ENCODE peak calls at places on chromosomes 3 and 15, in six cellular contexts. One of them, this sample, is unnamed.
A peak's percentile ranks its signal among the peaks of the same experiment; 100 is the strongest.

GRCh38 chr15:85403745-85404144 is 23.3 kb downstream of the AKAP13 start:
- DNase-seq in H9: no peak
- DNase-seq in mesendoderm: peak; percentile 85
- DNase-seq in IMR-90: peak; percentile 59
- DNase-seq in trophoblast cell: peak; percentile 83
- DNase-seq in H1: no peak
- DNase-seq in this sample: no peak

GRCh38 chr15:76470691-76471090 is 134.1 kb downstream of the ISL2 start:
- DNase-seq in H9: no peak
- DNase-seq in mesendoderm: no peak
- DNase-seq in IMR-90: peak; percentile 67
- DNase-seq in trophoblast cell: no peak
- DNase-seq in H1: no peak
- DNase-seq in this sample: no peak

GRCh38 chr3:86973440-86973839 is 17.5 kb downstream of the VGLL3 start:
- DNase-seq in H9: no peak
- DNase-seq in mesendoderm: peak; percentile 27
- DNase-seq in IMR-90: peak; percentile 94
- DNase-seq in trophoblast cell: peak; percentile 87
- DNase-seq in H1: no peak
- DNase-seq in this sample: no peak

GRCh38 chr3:22887664-22888291 is 315.3 kb upstream of the UBE2E2 start:
- DNase-seq in H9: no peak
- DNase-seq in mesendoderm: peak; percentile 56
- DNase-seq in IMR-90: peak; percentile 21
- DNase-seq in trophoblast cell: peak; percentile 6
- DNase-seq in H1: no peak
- DNase-seq in this sample: no peak

GRCh38 chr15:89824607-89824867 is 9.9 kb upstream of the ANPEP start:
- DNase-seq in H9: peak; percentile 40
- DNase-seq in mesendoderm: no peak
- DNase-seq in IMR-90: no peak
- DNase-seq in trophoblast cell: no peak
- DNase-seq in H1: no peak
- DNase-seq in this sample: no peak

GRCh38 chr15:29700296-29700695 is 122.0 kb downstream of the TJP1 start:
- DNase-seq in H9: no peak
- DNase-seq in mesendoderm: no peak
- DNase-seq in IMR-90: no peak
- DNase-seq in trophoblast cell: no peak
- DNase-seq in H1: no peak
- DNase-seq in this sample: no peak

GRCh38 chr3:43025423-43025822 is 46.3 kb downstream of the GASK1A start:
- DNase-seq in H9: no peak
- DNase-seq in mesendoderm: peak; percentile 66
- DNase-seq in IMR-90: no peak
- DNase-seq in trophoblast cell: no peak
- DNase-seq in H1: no peak
- DNase-seq in this sample: peak; percentile 29

GRCh38 chr3:187726564-187726963 is 18.7 kb downstream of the BCL6 start:
- DNase-seq in H9: no peak
- DNase-seq in mesendoderm: no peak
- DNase-seq in IMR-90: no peak
- DNase-seq in trophoblast cell: no peak
- DNase-seq in H1: no peak
- DNase-seq in this sample: no peak

GRCh38 chr3:31196881-31197364 is 302.5 kb upstream of the GADL1 start:
- DNase-seq in H9: peak; percentile 27
- DNase-seq in mesendoderm: peak; percentile 14
- DNase-seq in IMR-90: peak; percentile 18
- DNase-seq in trophoblast cell: peak; percentile 36
- DNase-seq in H1: no peak
- DNase-seq in this sample: no peak

GRCh38 chr3:111210866-111211564 is 139.4 kb downstream of the NECTIN3 start:
- DNase-seq in H9: peak; percentile 33
- DNase-seq in mesendoderm: peak; percentile 83
- DNase-seq in IMR-90: peak; percentile 13
- DNase-seq in trophoblast cell: no peak
- DNase-seq in H1: no peak
- DNase-seq in this sample: no peak

GRCh38 chr3:108406661-108407206 is 103.7 kb downstream of the MYH15 start:
- DNase-seq in H9: no peak
- DNase-seq in mesendoderm: peak; percentile 62
- DNase-seq in IMR-90: peak; percentile 56
- DNase-seq in trophoblast cell: peak; percentile 10
- DNase-seq in H1: no peak
- DNase-seq in this sample: peak; percentile 14

GRCh38 chr3:39317571-39318169 is 11.8 kb upstream of the CCR8 start:
- DNase-seq in H9: no peak
- DNase-seq in mesendoderm: peak; percentile 1
- DNase-seq in IMR-90: no peak
- DNase-seq in trophoblast cell: peak; percentile 83
- DNase-seq in H1: no peak
- DNase-seq in this sample: no peak

GRCh38 chr3:49718419-49719213 is 868 bp downstream of the AMIGO3 start:
- DNase-seq in H9: peak; percentile 71
- DNase-seq in mesendoderm: no peak
- DNase-seq in IMR-90: no peak
- DNase-seq in trophoblast cell: peak; percentile 42
- DNase-seq in H1: peak; percentile 75
- DNase-seq in this sample: no peak

GRCh38 chr3:151443583-151443982 is 17.3 kb downstream of the IGSF10 start:
- DNase-seq in H9: no peak
- DNase-seq in mesendoderm: peak; percentile 39
- DNase-seq in IMR-90: no peak
- DNase-seq in trophoblast cell: no peak
- DNase-seq in H1: peak; percentile 64
- DNase-seq in this sample: peak; percentile 29

GRCh38 chr3:185423178-185423577 is 60.2 kb downstream of the MAP3K13 start:
- DNase-seq in H9: no peak
- DNase-seq in mesendoderm: peak; percentile 18
- DNase-seq in IMR-90: peak; percentile 35
- DNase-seq in trophoblast cell: peak; percentile 14
- DNase-seq in H1: no peak
- DNase-seq in this sample: no peak

GRCh38 chr3:148727242-148727641 is 29.5 kb downstream of the AGTR1 start:
- DNase-seq in H9: peak; percentile 68
- DNase-seq in mesendoderm: peak; percentile 76
- DNase-seq in IMR-90: no peak
- DNase-seq in trophoblast cell: peak; percentile 10
- DNase-seq in H1: peak; percentile 53
- DNase-seq in this sample: peak; percentile 31

GRCh38 chr3:13495351-13495813 is 15.3 kb downstream of the HDAC11 start:
- DNase-seq in H9: no peak
- DNase-seq in mesendoderm: no peak
- DNase-seq in IMR-90: no peak
- DNase-seq in trophoblast cell: no peak
- DNase-seq in H1: no peak
- DNase-seq in this sample: no peak

GRCh38 chr15:55863911-55864310 is 121.0 kb upstream of the PRTG start:
- DNase-seq in H9: no peak
- DNase-seq in mesendoderm: no peak
- DNase-seq in IMR-90: no peak
- DNase-seq in trophoblast cell: no peak
- DNase-seq in H1: no peak
- DNase-seq in this sample: no peak

GRCh38 chr15:65336767-65337435 is 32.4 kb downstream of the RNU5B-1 start:
- DNase-seq in H9: no peak
- DNase-seq in mesendoderm: no peak
- DNase-seq in IMR-90: no peak
- DNase-seq in trophoblast cell: no peak
- DNase-seq in H1: no peak
- DNase-seq in this sample: no peak

GRCh38 chr15:65338823-65339222 is 34.3 kb downstream of the RNU5B-1 start:
- DNase-seq in H9: no peak
- DNase-seq in mesendoderm: no peak
- DNase-seq in IMR-90: no peak
- DNase-seq in trophoblast cell: no peak
- DNase-seq in H1: no peak
- DNase-seq in this sample: no peak

GRCh38 chr15:65338366-65338765 is 33.9 kb downstream of the RNU5B-1 start:
- DNase-seq in H9: no peak
- DNase-seq in mesendoderm: no peak
- DNase-seq in IMR-90: no peak
- DNase-seq in trophoblast cell: no peak
- DNase-seq in H1: no peak
- DNase-seq in this sample: no peak

GRCh38 chr15:65336369-65336766 is 31.9 kb downstream of the RNU5B-1 start:
- DNase-seq in H9: no peak
- DNase-seq in mesendoderm: peak; percentile 48
- DNase-seq in IMR-90: no peak
- DNase-seq in trophoblast cell: no peak
- DNase-seq in H1: no peak
- DNase-seq in this sample: no peak

GRCh38 chr15:65337436-65338070 is 33.1 kb downstream of the RNU5B-1 start:
- DNase-seq in H9: no peak
- DNase-seq in mesendoderm: no peak
- DNase-seq in IMR-90: no peak
- DNase-seq in trophoblast cell: no peak
- DNase-seq in H1: no peak
- DNase-seq in this sample: no peak
- H3K4ac ChIP-seq in H9: no peak overlapping the region
- H3K4ac ChIP-seq in mesendoderm: no peak overlapping the region
- H3K4ac ChIP-seq in IMR-90: no peak overlapping the region
- H3K4ac ChIP-seq in trophoblast cell: peak overlapping the region; percentile 4
- H3K4ac ChIP-seq in H1: no peak overlapping the region
- H3K4ac ChIP-seq in this sample: no peak overlapping the region

GRCh38 chr15:95556866-95557225 is 773.7 kb upstream of the NR2F2 start:
- DNase-seq in H9: no peak
- DNase-seq in mesendoderm: peak; percentile 17
- DNase-seq in IMR-90: no peak
- DNase-seq in trophoblast cell: no peak
- DNase-seq in H1: no peak
- DNase-seq in this sample: no peak
- H3K18ac ChIP-seq in H9: no peak overlapping the region
- H3K18ac ChIP-seq in mesendoderm: peak overlapping the region; percentile 94
- H3K18ac ChIP-seq in IMR-90: peak overlapping the region; percentile 70
- H3K18ac ChIP-seq in trophoblast cell: peak overlapping the region; percentile 89
- H3K18ac ChIP-seq in H1: no peak overlapping the region
- H3K18ac ChIP-seq in this sample: no peak overlapping the region

DNA sequence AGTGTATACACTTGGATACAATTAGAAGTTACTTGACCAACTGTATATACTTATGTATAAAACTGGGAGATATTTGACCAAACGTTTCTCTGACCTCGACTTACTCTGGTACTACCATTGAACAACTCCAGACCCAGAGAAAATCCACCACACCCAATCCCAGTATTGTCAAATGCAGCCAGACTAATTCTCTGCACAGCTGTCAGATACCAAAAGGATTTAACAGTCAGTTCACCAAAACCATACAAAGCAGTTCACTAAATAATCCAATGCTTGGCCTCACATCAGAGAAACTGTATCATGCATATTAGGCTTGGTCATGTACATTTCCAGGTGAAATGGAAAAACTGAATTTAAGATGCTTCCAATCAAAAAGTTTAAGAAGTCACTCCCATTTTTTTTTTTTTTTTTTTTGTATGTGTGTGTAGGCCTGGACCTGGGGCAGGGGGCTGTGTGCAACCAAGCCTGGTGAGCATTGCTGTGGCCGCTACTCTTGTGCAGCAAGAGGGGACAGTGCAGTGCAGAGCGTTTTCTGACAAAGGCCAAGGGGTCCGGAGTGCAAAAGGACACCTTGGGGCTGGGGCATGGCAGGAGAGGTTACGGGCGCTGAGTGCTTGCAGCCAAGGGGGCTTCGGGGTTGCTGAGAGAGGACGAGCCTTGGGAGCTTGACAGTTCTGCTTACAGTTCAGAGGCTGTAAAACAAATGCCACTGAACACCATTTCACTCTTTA is 1.4 kb downstream of the TOMM70 start:
- DNase-seq in H9: no peak
- DNase-seq in mesendoderm: no peak
- DNase-seq in IMR-90: no peak
- DNase-seq in trophoblast cell: no peak
- DNase-seq in H1: no peak
- DNase-seq in this sample: no peak
- H3K23ac ChIP-seq in H9: no peak overlapping the region
- H3K23ac ChIP-seq in mesendoderm: no peak overlapping the region
- H3K23ac ChIP-seq in IMR-90: peak overlapping the region; percentile 61
- H3K23ac ChIP-seq in trophoblast cell: no peak overlapping the region
- H3K23ac ChIP-seq in H1: no peak overlapping the region
- H3K23ac ChIP-seq in this sample: no peak overlapping the region

GRCh38 chr3:52006017-52006819 is 10.5 kb upstream of the RPL29 start:
- DNase-seq in H9: no peak
- DNase-seq in mesendoderm: no peak
- DNase-seq in IMR-90: no peak
- DNase-seq in trophoblast cell: no peak
- DNase-seq in H1: no peak
- DNase-seq in this sample: no peak

GRCh38 chr3:52004158-52004787 is 8.6 kb upstream of the RPL29 start:
- DNase-seq in H9: peak; percentile 82
- DNase-seq in mesendoderm: peak; percentile 80
- DNase-seq in IMR-90: peak; percentile 48
- DNase-seq in trophoblast cell: no peak
- DNase-seq in H1: peak; percentile 76
- DNase-seq in this sample: peak; percentile 71

GRCh38 chr3:52005571-52005986 is 9.9 kb upstream of the RPL29 start:
- DNase-seq in H9: peak; percentile 84
- DNase-seq in mesendoderm: peak; percentile 76
- DNase-seq in IMR-90: peak; percentile 82
- DNase-seq in trophoblast cell: no peak
- DNase-seq in H1: peak; percentile 75
- DNase-seq in this sample: no peak

GRCh38 chr3:52006820-52007133 is 11.1 kb upstream of the RPL29 start:
- DNase-seq in H9: no peak
- DNase-seq in mesendoderm: no peak
- DNase-seq in IMR-90: no peak
- DNase-seq in trophoblast cell: no peak
- DNase-seq in H1: no peak
- DNase-seq in this sample: no peak

GRCh38 chr3:52004906-52005395 is 9.3 kb upstream of the RPL29 start:
- DNase-seq in H9: no peak
- DNase-seq in mesendoderm: no peak
- DNase-seq in IMR-90: no peak
- DNase-seq in trophoblast cell: no peak
- DNase-seq in H1: no peak
- DNase-seq in this sample: no peak
- H3K4ac ChIP-seq in H9: no peak overlapping the region
- H3K4ac ChIP-seq in mesendoderm: no peak overlapping the region
- H3K4ac ChIP-seq in IMR-90: peak overlapping the region; percentile 73
- H3K4ac ChIP-seq in trophoblast cell: no peak overlapping the region
- H3K4ac ChIP-seq in H1: peak overlapping the region; percentile 91
- H3K4ac ChIP-seq in this sample: no peak overlapping the region